ENCODE peak calls at places on chromosomes 16 and 17, in ten cellular contexts. One of them, this sample, is unnamed.

GRCh38 chr16:50021509-50021908 is 3.5 kb upstream of the CNEP1R1 start:
- DNase-seq in Peyer's patch: no peak
- DNase-seq in HCT116: no peak
- DNase-seq in body of pancreas: no peak
- DNase-seq in testis: peak; percentile 47
- DNase-seq in ovary: no peak
- DNase-seq in adrenal gland: no peak
- DNase-seq in tibial nerve: no peak
- DNase-seq in uterus: no peak
- DNase-seq in heart left ventricle: no peak
- DNase-seq in this sample: no peak

GRCh38 chr17:71260366-71260765 is 860.5 kb upstream of the SOX9 start:
- DNase-seq in Peyer's patch: no peak
- DNase-seq in HCT116: no peak
- DNase-seq in body of pancreas: no peak
- DNase-seq in testis: no peak
- DNase-seq in ovary: no peak
- DNase-seq in adrenal gland: no peak
- DNase-seq in tibial nerve: no peak
- DNase-seq in uterus: no peak
- DNase-seq in heart left ventricle: no peak
- DNase-seq in this sample: no peak

GRCh38 chr17:35256629-35257028 is 13.8 kb downstream of the SLFN5 start:
- DNase-seq in Peyer's patch: no peak
- DNase-seq in HCT116: peak; percentile 24
- DNase-seq in body of pancreas: no peak
- DNase-seq in testis: no peak
- DNase-seq in ovary: no peak
- DNase-seq in adrenal gland: no peak
- DNase-seq in tibial nerve: no peak
- DNase-seq in uterus: no peak
- DNase-seq in heart left ventricle: no peak
- DNase-seq in this sample: no peak

GRCh38 chr16:8887952-8888560 is 5.9 kb downstream of the LITAFD start:
- DNase-seq in Peyer's patch: no peak
- DNase-seq in HCT116: no peak
- DNase-seq in body of pancreas: peak; percentile 46
- DNase-seq in testis: peak; percentile 79
- DNase-seq in ovary: no peak
- DNase-seq in adrenal gland: peak; percentile 97
- DNase-seq in tibial nerve: peak; percentile 52
- DNase-seq in uterus: no peak
- DNase-seq in heart left ventricle: peak; percentile 91
- DNase-seq in this sample: peak; percentile 73

GRCh38 chr16:88885693-88886253 is 19.3 kb upstream of the PABPN1L start:
- DNase-seq in Peyer's patch: no peak
- DNase-seq in HCT116: no peak
- DNase-seq in body of pancreas: no peak
- DNase-seq in testis: no peak
- DNase-seq in ovary: no peak
- DNase-seq in adrenal gland: no peak
- DNase-seq in tibial nerve: no peak
- DNase-seq in uterus: no peak
- DNase-seq in heart left ventricle: no peak
- DNase-seq in this sample: no peak

GRCh38 chr16:55035037-55035436 is 104.4 kb downstream of the IRX5 start:
- DNase-seq in Peyer's patch: no peak
- DNase-seq in HCT116: peak; percentile 19
- DNase-seq in body of pancreas: peak; percentile 63
- DNase-seq in testis: peak; percentile 67
- DNase-seq in ovary: no peak
- DNase-seq in adrenal gland: peak; percentile 26
- DNase-seq in tibial nerve: no peak
- DNase-seq in uterus: no peak
- DNase-seq in heart left ventricle: peak; percentile 43
- DNase-seq in this sample: peak; percentile 30

GRCh38 chr17:71273451-71273850 is 847.4 kb upstream of the SOX9 start:
- DNase-seq in Peyer's patch: no peak
- DNase-seq in HCT116: no peak
- DNase-seq in body of pancreas: no peak
- DNase-seq in testis: no peak
- DNase-seq in ovary: no peak
- DNase-seq in adrenal gland: no peak
- DNase-seq in tibial nerve: no peak
- DNase-seq in uterus: no peak
- DNase-seq in heart left ventricle: no peak
- DNase-seq in this sample: no peak

GRCh38 chr16:11049396-11050059 is 105.2 kb downstream of the CLEC16A start:
- DNase-seq in Peyer's patch: no peak
- DNase-seq in HCT116: no peak
- DNase-seq in body of pancreas: no peak
- DNase-seq in testis: no peak
- DNase-seq in ovary: no peak
- DNase-seq in adrenal gland: no peak
- DNase-seq in tibial nerve: no peak
- DNase-seq in uterus: no peak
- DNase-seq in heart left ventricle: no peak
- DNase-seq in this sample: no peak

GRCh38 chr16:30658731-30659506 is 688 bp downstream of the FBRS start:
- DNase-seq in Peyer's patch: peak; percentile 84
- DNase-seq in HCT116: peak; percentile 94
- DNase-seq in body of pancreas: peak; percentile 75
- DNase-seq in testis: peak; percentile 95
- DNase-seq in ovary: peak; percentile 85
- DNase-seq in adrenal gland: peak; percentile 91
- DNase-seq in tibial nerve: peak; percentile 92
- DNase-seq in uterus: peak; percentile 82
- DNase-seq in heart left ventricle: peak; percentile 89
- DNase-seq in this sample: peak; percentile 95
- TF ChIP-seq POLR2A in Peyer's patch: peak; percentile 20
- TF ChIP-seq POLR2A in HCT116: peak; percentile 29
- TF ChIP-seq POLR2A in body of pancreas: no peak
- TF ChIP-seq POLR2A in testis: no peak
- TF ChIP-seq POLR2A in ovary: no peak
- TF ChIP-seq POLR2A in adrenal gland: peak; percentile 55
- TF ChIP-seq POLR2A in tibial nerve: peak; percentile 1
- TF ChIP-seq POLR2A in uterus: no peak
- TF ChIP-seq POLR2A in heart left ventricle: peak; percentile 35
- TF ChIP-seq POLR2A in this sample: no peak

GRCh38 chr16:79845006-79845733 is 244.6 kb upstream of the MAF start:
- DNase-seq in Peyer's patch: no peak
- DNase-seq in HCT116: no peak
- DNase-seq in body of pancreas: no peak
- DNase-seq in testis: no peak
- DNase-seq in ovary: no peak
- DNase-seq in adrenal gland: no peak
- DNase-seq in tibial nerve: no peak
- DNase-seq in uterus: no peak
- DNase-seq in heart left ventricle: no peak
- DNase-seq in this sample: no peak

GRCh38 chr16:79847569-79847968 is 247.0 kb upstream of the MAF start:
- DNase-seq in Peyer's patch: no peak
- DNase-seq in HCT116: no peak
- DNase-seq in body of pancreas: no peak
- DNase-seq in testis: no peak
- DNase-seq in ovary: no peak
- DNase-seq in adrenal gland: no peak
- DNase-seq in tibial nerve: no peak
- DNase-seq in uterus: no peak
- DNase-seq in heart left ventricle: no peak
- DNase-seq in this sample: no peak

GRCh38 chr16:79844603-79845002 is 244.1 kb upstream of the MAF start:
- DNase-seq in Peyer's patch: no peak
- DNase-seq in HCT116: no peak
- DNase-seq in body of pancreas: no peak
- DNase-seq in testis: no peak
- DNase-seq in ovary: no peak
- DNase-seq in adrenal gland: no peak
- DNase-seq in tibial nerve: no peak
- DNase-seq in uterus: no peak
- DNase-seq in heart left ventricle: no peak
- DNase-seq in this sample: no peak

GRCh38 chr16:79847101-79847500 is 246.6 kb upstream of the MAF start:
- DNase-seq in Peyer's patch: no peak
- DNase-seq in HCT116: no peak
- DNase-seq in body of pancreas: no peak
- DNase-seq in testis: no peak
- DNase-seq in ovary: no peak
- DNase-seq in adrenal gland: no peak
- DNase-seq in tibial nerve: no peak
- DNase-seq in uterus: no peak
- DNase-seq in heart left ventricle: no peak
- DNase-seq in this sample: no peak

DNA sequence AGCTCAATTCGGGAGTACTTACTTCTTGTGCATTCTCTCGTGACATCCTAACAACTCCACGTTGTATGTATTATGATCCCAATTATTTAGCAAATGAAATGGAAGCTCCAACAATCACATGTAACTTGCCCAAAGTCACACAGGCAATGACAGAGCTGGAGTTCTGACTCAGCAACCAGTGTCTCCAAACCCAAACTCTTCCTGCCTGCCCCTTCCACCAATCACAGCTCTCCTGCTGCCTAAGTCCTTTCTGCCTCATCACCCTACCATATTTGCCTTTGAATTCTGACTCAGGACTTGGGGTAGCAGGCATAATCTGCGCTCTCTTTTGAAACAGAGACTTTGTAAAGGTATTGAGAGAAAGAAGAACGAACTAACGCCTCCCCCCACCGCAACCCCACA is 245.2 kb upstream of the MAF start:
- DNase-seq in Peyer's patch: no peak
- DNase-seq in HCT116: no peak
- DNase-seq in body of pancreas: no peak
- DNase-seq in testis: no peak
- DNase-seq in ovary: no peak
- DNase-seq in adrenal gland: no peak
- DNase-seq in tibial nerve: no peak
- DNase-seq in uterus: no peak
- DNase-seq in heart left ventricle: no peak
- DNase-seq in this sample: no peak
- H3K27ac ChIP-seq in Peyer's patch: no peak overlapping the region
- H3K27ac ChIP-seq in HCT116: no peak overlapping the region
- H3K27ac ChIP-seq in body of pancreas: no peak overlapping the region
- H3K27ac ChIP-seq in testis: no peak overlapping the region
- H3K27ac ChIP-seq in ovary: no peak overlapping the region
- H3K27ac ChIP-seq in adrenal gland: no peak overlapping the region
- H3K27ac ChIP-seq in tibial nerve: no peak overlapping the region
- H3K27ac ChIP-seq in uterus: no peak overlapping the region
- H3K27ac ChIP-seq in heart left ventricle: no peak overlapping the region
- H3K27ac ChIP-seq in this sample: no peak overlapping the region

GRCh38 chr17:47949197-47949759 is 7.9 kb downstream of the PNPO start:
- DNase-seq in Peyer's patch: peak; percentile 84
- DNase-seq in HCT116: peak; percentile 67
- DNase-seq in body of pancreas: peak; percentile 97
- DNase-seq in testis: peak; percentile 94
- DNase-seq in ovary: peak; percentile 95
- DNase-seq in adrenal gland: peak; percentile 93
- DNase-seq in tibial nerve: peak; percentile 84
- DNase-seq in uterus: peak; percentile 90
- DNase-seq in heart left ventricle: peak; percentile 94
- DNase-seq in this sample: peak; percentile 96

GRCh38 chr17:47946929-47947397 is 5.6 kb downstream of the PNPO start:
- DNase-seq in Peyer's patch: peak; percentile 79
- DNase-seq in HCT116: peak; percentile 96
- DNase-seq in body of pancreas: peak; percentile 95
- DNase-seq in testis: peak; percentile 90
- DNase-seq in ovary: no peak
- DNase-seq in adrenal gland: peak; percentile 88
- DNase-seq in tibial nerve: peak; percentile 88
- DNase-seq in uterus: peak; percentile 50
- DNase-seq in heart left ventricle: peak; percentile 76
- DNase-seq in this sample: no peak

GRCh38 chr17:47949951-47950350 is 7.7 kb downstream of the PRR15L start:
- DNase-seq in Peyer's patch: peak; percentile 48
- DNase-seq in HCT116: no peak
- DNase-seq in body of pancreas: peak; percentile 87
- DNase-seq in testis: no peak
- DNase-seq in ovary: no peak
- DNase-seq in adrenal gland: no peak
- DNase-seq in tibial nerve: no peak
- DNase-seq in uterus: no peak
- DNase-seq in heart left ventricle: no peak
- DNase-seq in this sample: no peak

GRCh38 chr17:47950448-47950847 is 7.2 kb downstream of the PRR15L start:
- DNase-seq in Peyer's patch: no peak
- DNase-seq in HCT116: no peak
- DNase-seq in body of pancreas: peak; percentile 58
- DNase-seq in testis: no peak
- DNase-seq in ovary: no peak
- DNase-seq in adrenal gland: no peak
- DNase-seq in tibial nerve: no peak
- DNase-seq in uterus: no peak
- DNase-seq in heart left ventricle: no peak
- DNase-seq in this sample: no peak

DNA sequence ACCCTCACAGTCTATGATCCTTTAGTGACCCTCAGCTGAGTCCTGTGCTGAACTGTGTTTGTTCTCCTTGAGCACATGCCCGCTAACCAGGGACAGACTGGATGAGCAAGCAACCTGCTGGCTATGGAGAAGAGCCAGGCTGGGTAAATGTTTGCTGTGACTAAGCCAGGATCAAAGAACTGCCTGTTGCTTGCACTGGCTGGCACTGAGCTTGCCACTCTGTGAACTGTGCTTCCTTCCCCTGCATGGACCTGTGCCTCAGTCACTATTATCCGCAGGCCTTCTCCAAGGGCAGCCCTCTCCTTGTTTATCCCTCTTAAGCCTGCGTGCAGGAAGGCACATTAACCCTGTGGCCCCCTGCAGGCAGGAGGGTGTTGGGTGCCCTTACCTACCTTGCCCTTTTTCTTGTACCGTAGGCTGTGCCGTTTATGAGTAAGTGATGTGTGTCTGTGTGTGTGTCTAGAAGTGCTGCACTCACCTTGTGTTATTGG is 7.4 kb downstream of the PNPO start:
- DNase-seq in Peyer's patch: no peak
- DNase-seq in HCT116: no peak
- DNase-seq in body of pancreas: peak; percentile 74
- DNase-seq in testis: no peak
- DNase-seq in ovary: no peak
- DNase-seq in adrenal gland: peak; percentile 77
- DNase-seq in tibial nerve: no peak
- DNase-seq in uterus: no peak
- DNase-seq in heart left ventricle: no peak
- DNase-seq in this sample: no peak
- H3K4me3 ChIP-seq in Peyer's patch: no peak overlapping the region
- H3K4me3 ChIP-seq in HCT116: no peak overlapping the region
- H3K4me3 ChIP-seq in body of pancreas: no peak overlapping the region
- H3K4me3 ChIP-seq in testis: no peak overlapping the region
- H3K4me3 ChIP-seq in ovary: no peak overlapping the region
- H3K4me3 ChIP-seq in adrenal gland: no peak overlapping the region
- H3K4me3 ChIP-seq in tibial nerve: no peak overlapping the region
- H3K4me3 ChIP-seq in uterus: no peak overlapping the region
- H3K4me3 ChIP-seq in heart left ventricle: peak overlapping the region; percentile 31
- H3K4me3 ChIP-seq in this sample: no peak overlapping the region

DNA sequence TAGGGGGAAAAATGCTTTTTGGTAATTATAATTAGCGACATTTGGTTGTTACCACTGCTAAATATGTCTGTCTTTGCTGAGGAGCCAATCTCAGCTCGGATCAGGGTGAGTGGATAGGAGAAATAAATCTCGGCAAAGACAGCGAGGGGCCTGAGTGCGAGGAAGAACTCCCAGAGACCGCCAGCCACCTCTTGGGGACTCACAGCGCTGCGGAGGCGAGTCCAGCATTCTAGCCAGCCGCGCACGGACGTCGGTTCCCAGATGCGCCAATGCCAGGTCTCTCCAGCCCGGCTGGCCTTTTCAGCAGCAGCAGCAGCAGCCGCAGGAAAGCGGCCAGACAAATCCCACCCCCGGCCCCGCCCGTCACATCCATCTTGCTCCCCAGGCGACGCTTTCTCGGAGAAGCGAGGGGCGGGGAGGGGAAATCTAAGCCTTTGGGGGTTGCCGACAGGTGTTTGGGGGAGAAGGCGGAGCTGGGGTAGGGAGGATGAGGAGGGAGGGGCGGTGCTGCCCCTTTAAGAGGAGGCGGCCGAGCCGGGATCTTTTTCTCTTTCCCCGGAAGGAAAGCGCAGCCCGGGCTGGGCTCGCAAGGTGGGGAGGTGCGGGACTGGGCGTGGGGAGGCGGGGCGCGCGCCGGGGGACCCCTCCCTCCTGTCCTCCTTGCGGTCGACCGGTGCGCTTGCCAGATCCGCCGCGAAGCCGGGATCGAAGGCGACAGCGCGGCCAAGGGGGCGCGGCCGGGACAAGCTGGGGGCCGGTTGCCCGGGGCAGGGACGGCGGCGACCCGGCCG is at the start of gene ITGA3:
- DNase-seq in Peyer's patch: peak; percentile 53
- DNase-seq in HCT116: peak; percentile 98
- DNase-seq in body of pancreas: peak; percentile 79
- DNase-seq in testis: peak; percentile 70
- DNase-seq in ovary: peak; percentile 69
- DNase-seq in adrenal gland: peak; percentile 92
- DNase-seq in tibial nerve: no peak
- DNase-seq in uterus: peak; percentile 75
- DNase-seq in heart left ventricle: peak; percentile 84
- DNase-seq in this sample: peak; percentile 82
- TF ChIP-seq POLR2A in Peyer's patch: peak; percentile 59
- TF ChIP-seq POLR2A in HCT116: no peak
- TF ChIP-seq POLR2A in body of pancreas: peak; percentile 61
- TF ChIP-seq POLR2A in testis: no peak
- TF ChIP-seq POLR2A in ovary: peak; percentile 36
- TF ChIP-seq POLR2A in adrenal gland: peak; percentile 72
- TF ChIP-seq POLR2A in tibial nerve: no peak
- TF ChIP-seq POLR2A in uterus: no peak
- TF ChIP-seq POLR2A in heart left ventricle: no peak
- TF ChIP-seq POLR2A in this sample: no peak